ENCODE peak calls at places on chromosomes 4 and X, in five cellular contexts. P, N, U, B and J are unnamed samples.

GRCh38 chr4:69239092-69239491 is 24.5 kb upstream of the UGT2B11 start:
- DNase-seq in B (no peak), U (no peak), N (no peak), P (no peak), J (no peak)

GRCh38 chr4:82744284-82744963 is 54.2 kb downstream of the SCD5 start:
- DNase-seq in U (no peak), P (peak), B (no peak), N (no peak), J (no peak)

GRCh38 chr4:140056015-140056414 is 98.0 kb downstream of the MAML3 start:
- DNase-seq in N (no peak), B (no peak), P (peak), U (no peak), J (no peak)

GRCh38 chr4:158170691-158171455 is 2.0 kb downstream of the GASK1B start:
- DNase-seq in P (peak), N (peak), B (peak), U (no peak), J (peak)

GRCh38 chrX:105191878-105192277 is 28.6 kb downstream of the TEX13A start:
- DNase-seq in U (no peak), N (peak), B (peak), P (peak), J (peak)

GRCh38 chr4:118865091-118865708 is 23.5 kb upstream of the SYNPO2 start:
- DNase-seq in P (peak), B (no peak), U (peak), N (peak), J (peak)

GRCh38 chr4:142516686-142517145 is 329.4 kb downstream of the INPP4B start:
- DNase-seq in N (no peak), B (no peak), P (no peak), U (no peak), J (no peak)

GRCh38 chr4:131309628-131310027 is 1839.5 kb upstream of the PCDH10 start:
- DNase-seq in U (no peak), N (no peak), B (no peak), P (peak), J (no peak)

GRCh38 chrX:86215260-86215659 is 67.0 kb downstream of the DACH2 start:
- DNase-seq in B (no peak), P (no peak), N (no peak), U (no peak), J (no peak)

GRCh38 chrX:86210772-86211171 is 62.5 kb downstream of the DACH2 start:
- DNase-seq in P (no peak), N (no peak), U (no peak), B (no peak), J (no peak)
- H2BK12ac ChIP-seq in P (no peak), N (no peak), U (no peak), B (no peak), J (no peak)

DNA sequence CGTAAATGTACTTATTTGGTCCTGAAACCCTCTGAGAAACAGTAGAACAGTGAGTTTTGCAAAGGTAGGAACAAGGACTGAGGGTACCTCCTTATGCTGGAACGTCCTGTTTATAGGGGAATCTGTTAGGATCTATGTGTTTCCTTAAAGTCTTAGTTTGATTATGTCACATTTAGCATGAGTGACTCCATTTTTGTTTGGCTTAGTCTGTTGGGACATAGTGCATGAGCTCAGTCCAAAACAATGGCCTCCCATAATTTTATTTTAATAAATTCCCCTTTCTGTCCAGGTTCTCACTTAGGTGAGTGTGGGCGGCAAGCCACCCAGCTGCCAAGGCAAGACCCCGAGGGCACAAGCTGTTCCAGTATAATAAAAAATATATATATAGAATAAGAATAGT is 27.7 kb downstream of the HTT-AS start:
- DNase-seq in N (no peak), U (no peak), P (no peak), B (no peak), J (no peak)
- H2BK12ac ChIP-seq in N (no peak), U (no peak), P (no peak), B (no peak), J (no peak)

DNA sequence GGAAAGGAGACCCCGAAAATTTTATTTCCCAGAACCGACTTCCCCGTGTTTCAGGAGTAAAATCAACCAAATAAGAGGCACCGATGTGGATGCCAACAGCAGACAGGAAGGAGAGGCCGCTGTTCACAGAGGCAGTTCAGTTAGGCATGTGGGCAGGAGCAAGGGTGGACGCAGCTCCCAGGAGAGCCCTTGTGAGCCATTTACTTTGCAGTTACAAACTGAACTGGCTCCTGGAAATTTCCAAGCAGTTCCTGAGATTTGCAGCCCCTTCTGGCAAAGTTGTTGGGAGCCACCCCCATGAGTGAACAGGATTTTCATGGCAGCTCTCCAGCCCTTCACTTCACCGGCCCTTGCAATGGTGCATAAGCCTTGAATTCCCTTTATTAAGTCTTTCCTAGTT is 189.2 kb downstream of the AFAP1 start:
- DNase-seq in B (no peak), P (no peak), N (no peak), U (no peak), J (no peak)
- H2BK12ac ChIP-seq in B (no peak), P (no peak), N (no peak), U (no peak), J (no peak)

DNA sequence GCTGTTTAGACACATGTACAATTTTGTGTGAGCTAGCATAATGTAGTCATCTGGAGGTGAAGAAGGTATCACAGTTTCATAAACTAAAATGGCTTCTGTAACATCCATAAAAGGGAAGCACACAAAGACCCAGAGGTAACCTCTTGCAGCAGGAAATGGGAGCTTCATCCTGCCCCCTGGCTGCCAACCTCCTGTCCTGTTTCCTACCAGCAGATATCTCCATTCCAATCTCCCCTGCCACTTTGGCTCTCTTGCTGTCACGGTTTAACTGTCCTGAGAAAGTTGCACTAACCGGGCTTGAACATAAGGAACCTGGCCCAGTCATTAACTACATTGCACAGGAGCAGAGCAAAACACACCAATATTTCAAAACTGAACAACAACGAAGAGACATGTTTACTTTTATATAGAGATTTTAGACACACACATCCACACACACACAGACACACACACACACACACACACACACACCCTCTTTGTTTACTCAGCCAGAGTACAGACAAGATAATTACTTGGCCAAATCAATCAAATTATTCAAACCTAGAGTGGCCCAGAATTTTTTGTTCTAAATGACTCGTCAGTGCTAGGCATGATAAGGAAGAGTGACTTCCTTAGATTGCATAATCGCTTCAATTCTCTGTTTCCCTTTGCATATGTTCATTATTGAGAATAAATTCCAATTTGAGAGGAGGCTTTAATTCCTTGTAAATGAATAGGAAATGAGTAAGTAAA is 24.2 kb downstream of the MID2 start:
- DNase-seq in B (no peak), P (no peak), N (peak), U (no peak), J (peak)
- H2BK12ac ChIP-seq in B (no peak), P (no peak), N (no peak), U (no peak), J (no peak)

GRCh38 chr4:25580633-25581467 is 74.8 kb upstream of the SLC34A2 start:
- DNase-seq in P (no peak), N (peak), B (no peak), U (no peak), J (no peak)
- H2BK12ac ChIP-seq in P (no peak), N (no peak), B (peak), U (peak), J (no peak)